ENCODE peak calls at places on chromosomes 13 and 19, in six cellular contexts. One of them, this sample, is unnamed.

GRCh38 chr19:11485245-11485837 is 4.5 kb upstream of the ELAVL3 start:
- DNase-seq in amniotic stem cell: no peak
- DNase-seq in psoas muscle: no peak
- DNase-seq in AG08396: no peak
- DNase-seq in lung microvascular endothelial cell: no peak
- DNase-seq in body of pancreas: no peak
- DNase-seq in this sample: no peak

GRCh38 chr19:40719414-40719894 is 2.5 kb downstream of the ITPKC start:
- DNase-seq in amniotic stem cell: no peak
- DNase-seq in psoas muscle: no peak
- DNase-seq in AG08396: no peak
- DNase-seq in lung microvascular endothelial cell: no peak
- DNase-seq in body of pancreas: no peak
- DNase-seq in this sample: no peak

GRCh38 chr13:24625324-24625723 is 54.9 kb upstream of the ATP12A start:
- DNase-seq in amniotic stem cell: no peak
- DNase-seq in psoas muscle: no peak
- DNase-seq in AG08396: no peak
- DNase-seq in lung microvascular endothelial cell: peak
- DNase-seq in body of pancreas: no peak
- DNase-seq in this sample: no peak

GRCh38 chr19:39038098-39038497 is 5.7 kb upstream of the FBXO27 start:
- DNase-seq in amniotic stem cell: no peak
- DNase-seq in psoas muscle: no peak
- DNase-seq in AG08396: peak
- DNase-seq in lung microvascular endothelial cell: peak
- DNase-seq in body of pancreas: peak
- DNase-seq in this sample: no peak

GRCh38 chr13:33286143-33286542 is 588 bp upstream of the STARD13 start:
- DNase-seq in amniotic stem cell: no peak
- DNase-seq in psoas muscle: no peak
- DNase-seq in AG08396: no peak
- DNase-seq in lung microvascular endothelial cell: peak
- DNase-seq in body of pancreas: no peak
- DNase-seq in this sample: no peak

GRCh38 chr13:47287291-47287751 is 390.5 kb upstream of the HTR2A start:
- DNase-seq in amniotic stem cell: no peak
- DNase-seq in psoas muscle: no peak
- DNase-seq in AG08396: no peak
- DNase-seq in lung microvascular endothelial cell: no peak
- DNase-seq in body of pancreas: no peak
- DNase-seq in this sample: peak

GRCh38 chr19:32691952-32692726 is 518 bp downstream of the NUDT19 start:
- DNase-seq in amniotic stem cell: peak
- DNase-seq in psoas muscle: peak
- DNase-seq in AG08396: peak
- DNase-seq in lung microvascular endothelial cell: peak
- DNase-seq in body of pancreas: peak
- DNase-seq in this sample: no peak

GRCh38 chr13:76667551-76667950 is 218.7 kb downstream of the KCTD12 start:
- DNase-seq in amniotic stem cell: peak
- DNase-seq in psoas muscle: no peak
- DNase-seq in AG08396: peak
- DNase-seq in lung microvascular endothelial cell: peak
- DNase-seq in body of pancreas: no peak
- DNase-seq in this sample: peak

GRCh38 chr13:48142437-48142836 is 47.5 kb upstream of the MED4 start:
- DNase-seq in amniotic stem cell: no peak
- DNase-seq in psoas muscle: no peak
- DNase-seq in AG08396: no peak
- DNase-seq in lung microvascular endothelial cell: peak
- DNase-seq in body of pancreas: no peak
- DNase-seq in this sample: no peak

GRCh38 chr13:21987793-21988192 is 316.9 kb downstream of the FGF9 start:
- DNase-seq in amniotic stem cell: no peak
- DNase-seq in psoas muscle: no peak
- DNase-seq in AG08396: no peak
- DNase-seq in lung microvascular endothelial cell: no peak
- DNase-seq in body of pancreas: no peak
- DNase-seq in this sample: no peak

GRCh38 chr13:74977498-74977897 is 504.5 kb downstream of the TBC1D4 start:
- DNase-seq in amniotic stem cell: no peak
- DNase-seq in psoas muscle: no peak
- DNase-seq in AG08396: no peak
- DNase-seq in lung microvascular endothelial cell: no peak
- DNase-seq in body of pancreas: no peak
- DNase-seq in this sample: no peak

GRCh38 chr13:41639237-41639904 is 182.0 kb downstream of the RGCC start:
- DNase-seq in amniotic stem cell: no peak
- DNase-seq in psoas muscle: no peak
- DNase-seq in AG08396: no peak
- DNase-seq in lung microvascular endothelial cell: no peak
- DNase-seq in body of pancreas: no peak
- DNase-seq in this sample: no peak

GRCh38 chr19:39949026-39949747 is 14.8 kb upstream of the FCGBP start:
- DNase-seq in amniotic stem cell: no peak
- DNase-seq in psoas muscle: no peak
- DNase-seq in AG08396: no peak
- DNase-seq in lung microvascular endothelial cell: no peak
- DNase-seq in body of pancreas: no peak
- DNase-seq in this sample: no peak

This sample was measured in AG04449.